ENCODE peak calls at places on chromosomes 4 and X, in six cellular contexts. C is breast epithelium; P is psoas muscle; I is CD8-positive, alpha-beta memory T cell; R is endodermal cell; M is ascending aorta. D is an unnamed sample.

GRCh38 chr4:38400946-38401345 is 263.1 kb upstream of the KLF3 start:
- DNase-seq in C (no peak), P (no peak), I (no peak), R (no peak), M (no peak), D (peak)

GRCh38 chrX:97199501-97199900 is 315.8 kb downstream of the RPA4 start:
- DNase-seq in C (no peak), P (no peak), I (no peak), R (no peak), M (no peak), D (no peak)

GRCh38 chr4:14853186-14853946 is 148.9 kb upstream of the CPEB2 start:
- DNase-seq in C (peak), P (no peak), I (no peak), R (no peak), M (no peak), D (peak)

GRCh38 chrX:143664302-143664701 is 28.4 kb upstream of the SLITRK4 start:
- DNase-seq in C (no peak), P (no peak), I (no peak), R (no peak), M (no peak), D (peak)

GRCh38 chr4:132316738-132317137 is 832.4 kb upstream of the PCDH10 start:
- DNase-seq in C (no peak), P (no peak), I (no peak), R (no peak), M (no peak), D (peak)

GRCh38 chr4:96326846-96327245 is 487.0 kb downstream of the PDHA2 start:
- DNase-seq in C (no peak), P (no peak), I (no peak), R (no peak), M (no peak), D (peak)

GRCh38 chr4:3780347-3781171 is 14.4 kb downstream of the ADRA2C start:
- DNase-seq in C (no peak), P (no peak), I (no peak), R (peak), M (no peak), D (no peak)

GRCh38 chrX:105210258-105210657 is 10.2 kb downstream of the TEX13A start:
- DNase-seq in C (no peak), P (no peak), I (no peak), R (no peak), M (no peak), D (no peak)

GRCh38 chrX:123835661-123836371 is 24.0 kb upstream of the XIAP start:
- DNase-seq in C (no peak), P (no peak), I (no peak), R (no peak), M (no peak), D (peak)

GRCh38 chr4:105236917-105237311 is 90.2 kb downstream of the TET2 start:
- DNase-seq in C (no peak), P (no peak), I (no peak), R (no peak), M (no peak), D (no peak)
- H3K4me3 ChIP-seq in C (no peak), P (no peak), I (no peak), R (no peak), M (no peak), D (no peak)

DNA sequence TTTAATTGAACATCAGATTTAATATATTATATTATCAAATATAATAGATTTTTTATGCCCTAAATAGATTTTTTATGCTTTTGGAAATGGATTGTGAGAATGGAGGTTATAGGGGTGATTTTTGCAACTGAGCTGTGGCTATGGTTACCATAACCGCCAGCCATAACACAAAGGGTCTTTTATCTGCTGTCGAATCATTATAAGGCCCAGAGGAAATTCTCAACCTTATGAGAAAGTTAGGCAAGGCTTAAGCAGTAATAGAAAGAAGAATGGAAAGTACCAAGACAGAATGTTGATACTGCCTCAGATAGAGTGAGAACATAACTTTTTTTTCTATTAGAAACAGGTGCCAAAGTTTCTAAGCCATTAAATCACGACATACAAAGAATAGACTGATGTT is 26.3 kb upstream of the CXCL6 start:
- DNase-seq in C (no peak), P (no peak), I (no peak), R (no peak), M (no peak), D (no peak)
- H3K4me3 ChIP-seq in C (no peak), P (no peak), I (no peak), R (no peak), M (no peak), D (no peak)

DNA sequence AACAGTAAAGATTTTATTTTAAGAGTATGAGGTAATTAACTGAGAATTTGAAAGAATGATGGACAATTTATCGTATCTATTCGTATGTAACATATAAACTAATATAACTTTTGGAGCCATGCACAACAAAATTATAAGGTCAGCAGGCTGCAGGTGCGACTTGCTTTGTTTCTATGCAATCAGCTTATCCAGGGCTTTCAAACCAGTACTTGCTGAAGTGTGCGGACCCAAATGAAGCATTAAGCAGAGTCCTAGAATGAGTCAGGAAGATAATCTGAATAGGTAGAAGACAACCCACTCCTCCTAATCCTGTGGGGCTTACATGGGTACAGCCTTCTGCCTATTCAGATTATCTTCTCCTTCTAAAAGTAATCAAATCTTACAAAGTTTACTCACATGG is 2.1 kb downstream of the NSD2 start:
- DNase-seq in C (no peak), P (no peak), I (no peak), R (no peak), M (no peak), D (no peak)
- H3K4me3 ChIP-seq in C (no peak), P (no peak), I (no peak), R (peak), M (no peak), D (no peak)

GRCh38 chr4:112516076-112516385 is at the start of gene NEUROG2:
- DNase-seq in C (no peak), P (no peak), I (no peak), R (no peak), M (no peak), D (no peak)

GRCh38 chr4:112517067-112517588 is 1.1 kb upstream of the NEUROG2 start:
- DNase-seq in C (no peak), P (no peak), I (no peak), R (peak), M (no peak), D (no peak)

GRCh38 chr4:112517911-112518310 is 1.9 kb upstream of the NEUROG2 start:
- DNase-seq in C (no peak), P (no peak), I (no peak), R (no peak), M (no peak), D (no peak)

GRCh38 chr4:112515278-112516075 is 503 bp downstream of the NEUROG2 start:
- DNase-seq in C (no peak), P (no peak), I (peak), R (peak), M (no peak), D (peak)

DNA sequence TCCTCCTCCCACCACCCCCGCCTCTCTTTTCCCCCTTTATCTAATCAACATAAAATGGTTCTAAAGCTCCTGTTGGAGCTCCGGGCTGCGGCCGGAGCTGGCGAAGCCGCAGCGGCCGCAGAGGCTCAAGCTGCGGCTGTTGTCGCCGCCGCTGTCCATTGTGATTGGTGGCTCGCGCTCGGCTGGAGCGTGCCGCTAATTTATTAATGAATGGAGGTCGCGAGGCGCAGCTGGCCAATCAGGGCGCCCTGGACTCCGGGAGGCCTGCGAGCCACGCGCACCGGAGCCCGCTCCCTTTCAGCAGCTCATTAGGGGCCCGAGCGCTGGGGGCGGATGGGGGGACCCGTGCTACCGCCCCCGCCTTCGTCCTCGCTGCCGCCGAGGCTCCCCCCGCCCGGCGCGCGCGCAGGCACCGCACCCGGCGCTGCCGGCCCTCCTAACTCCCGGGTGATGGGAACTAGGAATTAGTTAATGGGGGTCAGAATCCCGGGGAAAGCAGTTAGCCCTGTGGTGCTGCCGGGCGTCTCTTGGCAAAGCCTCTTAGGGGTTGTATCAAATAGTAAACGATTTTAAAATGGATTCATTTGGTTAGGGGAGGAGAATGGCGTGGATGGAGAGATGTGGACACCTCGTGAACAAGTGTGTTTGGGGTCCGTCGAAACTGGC is 554 bp upstream of the NEUROG2 start:
- DNase-seq in C (no peak), P (no peak), I (no peak), R (peak), M (no peak), D (no peak)
- H3K4me3 ChIP-seq in C (peak), P (peak), I (peak), R (peak), M (peak), D (no peak)

GRCh38 chrX:134544189-134544588 is 84.2 kb downstream of the HPRT1 start:
- DNase-seq in C (no peak), P (no peak), I (no peak), R (no peak), M (no peak), D (no peak)

GRCh38 chrX:134543201-134543797 is 83.3 kb downstream of the HPRT1 start:
- DNase-seq in C (no peak), P (no peak), I (no peak), R (no peak), M (no peak), D (no peak)

GRCh38 chrX:134546187-134546586 is 86.2 kb downstream of the HPRT1 start:
- DNase-seq in C (no peak), P (no peak), I (no peak), R (peak), M (no peak), D (no peak)

GRCh38 chrX:134545524-134545923 is 85.6 kb downstream of the HPRT1 start:
- DNase-seq in C (no peak), P (no peak), I (no peak), R (peak), M (no peak), D (no peak)

GRCh38 chrX:134544614-134545255 is 84.8 kb downstream of the HPRT1 start:
- DNase-seq in C (no peak), P (no peak), I (no peak), R (peak), M (no peak), D (no peak)
- H3K4me3 ChIP-seq in C (peak), P (peak), I (no peak), R (peak), M (no peak), D (peak)

GRCh38 chr4:153207561-153207960 is 3.3 kb downstream of the TRIM2 start:
- DNase-seq in C (no peak), P (peak), I (no peak), R (peak), M (no peak), D (no peak)

GRCh38 chr4:153207027-153207426 is 2.8 kb downstream of the TRIM2 start:
- DNase-seq in C (no peak), P (no peak), I (no peak), R (peak), M (no peak), D (no peak)

GRCh38 chr4:153205757-153206156 is 1.5 kb downstream of the TRIM2 start:
- DNase-seq in C (no peak), P (no peak), I (no peak), R (peak), M (no peak), D (peak)

GRCh38 chr4:153205028-153205648 is 895 bp downstream of the TRIM2 start:
- DNase-seq in C (no peak), P (no peak), I (peak), R (peak), M (no peak), D (no peak)

DNA sequence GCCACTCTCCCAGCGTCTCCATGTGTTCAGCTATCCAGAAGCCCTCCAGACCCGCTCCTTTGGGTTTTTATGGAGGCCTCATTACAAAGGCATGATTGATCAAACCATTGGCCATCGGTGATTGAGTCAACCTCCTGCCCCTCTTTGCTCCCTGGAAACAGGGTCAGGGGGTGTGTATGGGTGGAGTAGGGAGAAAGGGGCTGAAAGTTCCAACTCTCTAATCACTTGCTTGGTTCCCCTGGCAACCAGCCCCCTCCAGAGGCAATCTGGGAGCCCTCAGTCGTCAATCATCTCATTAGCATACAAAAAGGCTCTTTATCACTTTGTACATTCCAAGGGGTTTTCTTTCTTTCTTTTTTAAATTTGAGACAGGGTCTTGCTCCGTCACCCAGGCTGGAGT is 2.3 kb downstream of the TRIM2 start:
- DNase-seq in C (no peak), P (no peak), I (no peak), R (peak), M (no peak), D (no peak)
- H3K4me3 ChIP-seq in C (no peak), P (no peak), I (no peak), R (peak), M (no peak), D (no peak)